ENCODE peak calls at places on chromosome 15, in six cellular contexts. U is glomerular endothelial cell; Y is CD8-positive, alpha-beta memory T cell; M is heart left ventricle; X is uterus; Q is T-helper 9 cell. D is an unnamed sample.

GRCh38 chr15:95620934-95621579 is 709.4 kb upstream of the NR2F2 start:
- DNase-seq in U (no peak), Y (no peak), M (no peak), X (no peak), Q (no peak), D (no peak)

GRCh38 chr15:62444104-62445027 is 279.3 kb upstream of the C2CD4B start:
- DNase-seq in U (peak; percentile 7), Y (no peak), M (no peak), X (no peak), Q (no peak), D (no peak)

GRCh38 chr15:46502668-46503067 is 867.8 kb downstream of the SQOR start:
- DNase-seq in U (no peak), Y (no peak), M (no peak), X (no peak), Q (no peak), D (no peak)

GRCh38 chr15:82646250-82647044 is 716 bp downstream of the CPEB1 start:
- DNase-seq in U (no peak), Y (peak; percentile 8), M (no peak), X (peak; percentile 27), Q (no peak), D (no peak)

GRCh38 chr15:25372298-25372697 is 66.5 kb downstream of the UBE3A start:
- DNase-seq in U (no peak), Y (no peak), M (no peak), X (no peak), Q (no peak), D (no peak)

GRCh38 chr15:67850995-67851535 is 11.2 kb upstream of the RNU6-1 start:
- DNase-seq in U (no peak), Y (no peak), M (no peak), X (no peak), Q (no peak), D (no peak)

GRCh38 chr15:57697588-57697987 is 8.9 kb upstream of the POLR2M start:
- DNase-seq in U (no peak), Y (no peak), M (no peak), X (no peak), Q (no peak), D (no peak)

GRCh38 chr15:100124936-100125626 is 216.7 kb downstream of the ADAMTS17 start:
- DNase-seq in U (no peak), Y (no peak), M (no peak), X (no peak), Q (no peak), D (no peak)

GRCh38 chr15:55858661-55859060 is 115.7 kb upstream of the PRTG start:
- DNase-seq in U (no peak), Y (no peak), M (no peak), X (no peak), Q (no peak), D (no peak)

GRCh38 chr15:86772369-86773059 is 692.8 kb downstream of the AGBL1 start:
- DNase-seq in U (no peak), Y (no peak), M (no peak), X (no peak), Q (no peak), D (no peak)

D was measured in T follicular helper cell.